ENCODE peak calls at places on chromosomes 12 and 14, in six cellular contexts. K, Y, A, G, M and Z are unnamed samples.

GRCh38 chr14:93765032-93765626 is 23.2 kb downstream of the PRIMA1 start:
- DNase-seq in K (no peak), A (no peak), G (no peak), M (no peak), Y (no peak), Z (no peak)

GRCh38 chr14:99148131-99148530 is 123.9 kb downstream of the BCL11B start:
- DNase-seq in Y (no peak), A (no peak), G (no peak), K (no peak), M (no peak), Z (no peak)

GRCh38 chr12:87848248-87848868 is 180.8 kb downstream of the C12orf50 start:
- DNase-seq in A (no peak), G (no peak), Y (peak; percentile 19), M (no peak), K (peak; percentile 22), Z (no peak)

GRCh38 chr12:91326043-91327027 is 143.7 kb upstream of the DCN start:
- DNase-seq in Y (peak; percentile 63), G (peak; percentile 50), A (peak; percentile 8), M (no peak), K (peak; percentile 43), Z (peak; percentile 34)

GRCh38 chr14:26887842-26888241 is 290.0 kb upstream of the NOVA1 start:
- DNase-seq in A (no peak), Y (no peak), G (no peak), K (no peak), M (peak; percentile 44), Z (no peak)

GRCh38 chr14:28671425-28671824 is 95.2 kb upstream of the FOXG1 start:
- DNase-seq in M (no peak), Y (no peak), K (peak; percentile 32), G (no peak), A (no peak), Z (no peak)

GRCh38 chr12:75994069-75994740 is 37.4 kb downstream of the PHLDA1 start:
- DNase-seq in A (no peak), G (no peak), K (no peak), Y (no peak), M (no peak), Z (no peak)

GRCh38 chr14:32896979-32897723 is 41.5 kb upstream of the NPAS3 start:
- DNase-seq in Y (no peak), M (no peak), K (peak; percentile 16), G (no peak), A (no peak), Z (no peak)

GRCh38 chr14:69699743-69700309 is 67.1 kb upstream of the SRSF5 start:
- DNase-seq in G (no peak), Y (no peak), K (no peak), M (no peak), A (no peak), Z (no peak)

GRCh38 chr12:98741615-98742265 is 96.7 kb downstream of the APAF1 start:
- DNase-seq in K (no peak), A (no peak), M (no peak), Y (peak; percentile 50), G (no peak), Z (no peak)

GRCh38 chr14:99118046-99118721 is 153.8 kb downstream of the BCL11B start:
- DNase-seq in Y (peak; percentile 33), A (no peak), G (peak; percentile 26), K (no peak), M (no peak), Z (no peak)

GRCh38 chr14:37047996-37048395 is 124.4 kb downstream of the SLC25A21 start:
- DNase-seq in M (no peak), K (no peak), A (no peak), G (no peak), Y (no peak), Z (no peak)

GRCh38 chr14:35534884-35535793 is 1.2 kb downstream of the INSM2 start:
- DNase-seq in G (peak; percentile 60), K (peak; percentile 72), M (peak; percentile 76), Y (peak; percentile 91), A (peak; percentile 40), Z (peak; percentile 83)

GRCh38 chr14:105894125-105894977 is 368.0 kb downstream of the TMEM121 start:
- DNase-seq in M (peak; percentile 27), K (no peak), Y (no peak), G (no peak), A (no peak), Z (no peak)

GRCh38 chr14:36556811-36557433 is 25.5 kb downstream of the NKX2-8 start:
- DNase-seq in M (no peak), G (no peak), Y (peak; percentile 41), K (peak; percentile 67), A (no peak), Z (no peak)

GRCh38 chr14:20630340-20631022 is 11.0 kb downstream of the OR6S1 start:
- DNase-seq in Y (peak; percentile 46), M (no peak), K (no peak), G (no peak), A (no peak), Z (no peak)

GRCh38 chr12:6285063-6285477 is 25.4 kb upstream of the PLEKHG6 start:
- DNase-seq in M (peak; percentile 69), A (peak; percentile 45), G (peak; percentile 64), K (peak; percentile 85), Y (peak; percentile 76), Z (peak; percentile 79)

GRCh38 chr14:67722293-67722692 is 20.6 kb downstream of the RDH12 start:
- DNase-seq in K (no peak), Y (peak; percentile 11), A (no peak), M (peak; percentile 79), G (no peak), Z (no peak)

GRCh38 chr14:72089625-72090024 is 157.4 kb downstream of the RGS6 start:
- DNase-seq in Y (no peak), A (no peak), K (no peak), G (no peak), M (no peak), Z (no peak)

GRCh38 chr12:79407671-79408622 is 282.8 kb downstream of the PAWR start:
- DNase-seq in G (peak; percentile 38), M (no peak), A (no peak), K (peak; percentile 48), Y (peak; percentile 43), Z (peak; percentile 39)

GRCh38 chr12:131491887-131492490 is 218.9 kb upstream of the SFSWAP start:
- DNase-seq in K (no peak), M (no peak), A (no peak), G (no peak), Y (no peak), Z (no peak)

GRCh38 chr14:97349946-97350345 is 552.8 kb downstream of the VRK1 start:
- DNase-seq in A (no peak), G (no peak), K (no peak), M (no peak), Y (no peak), Z (no peak)

GRCh38 chr14:30999038-30999773 is 26.2 kb upstream of the AP4S1 start:
- DNase-seq in A (no peak), G (no peak), K (no peak), Y (no peak), M (no peak), Z (no peak)

GRCh38 chr14:55553791-55554190 is 26.2 kb upstream of the KTN1 start:
- DNase-seq in A (no peak), K (no peak), G (no peak), Y (no peak), M (no peak), Z (no peak)

GRCh38 chr12:114152890-114153289 is 186.8 kb upstream of the RBM19 start:
- DNase-seq in G (no peak), Y (no peak), M (no peak), A (no peak), K (no peak), Z (no peak)

DNA sequence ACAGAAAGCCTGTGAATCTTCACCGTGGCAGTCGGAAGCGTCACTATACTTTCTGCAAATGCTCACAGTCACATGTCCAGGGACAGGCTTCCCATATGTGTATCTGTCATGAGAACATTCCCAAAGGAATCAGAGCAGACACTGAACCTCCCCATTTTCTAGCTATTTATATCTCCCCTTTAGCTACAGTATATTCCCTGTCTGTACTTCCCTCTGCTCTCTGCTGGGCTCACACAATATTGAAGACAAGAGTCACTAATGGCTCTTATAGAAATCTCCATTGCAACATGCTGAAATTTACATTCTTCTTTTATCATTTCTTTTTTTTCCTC is 8.2 kb downstream of the A2M start:
- DNase-seq in M (no peak), G (no peak), Y (no peak), K (no peak), A (no peak), Z (no peak)
- TF ChIP-seq CTCF in M (no peak), G (no peak), Y (no peak), K (no peak), A (no peak), Z (no peak)

GRCh38 chr12:42023733-42024494 is 120.8 kb downstream of the GXYLT1 start:
- DNase-seq in G (peak; percentile 74), A (peak; percentile 58), M (peak; percentile 87), K (peak; percentile 66), Y (peak; percentile 88), Z (peak; percentile 82)
- TF ChIP-seq CTCF in G (peak; percentile 71), A (peak; percentile 90), M (peak; percentile 96), K (peak; percentile 91), Y (peak; percentile 90), Z (peak; percentile 96)

DNA sequence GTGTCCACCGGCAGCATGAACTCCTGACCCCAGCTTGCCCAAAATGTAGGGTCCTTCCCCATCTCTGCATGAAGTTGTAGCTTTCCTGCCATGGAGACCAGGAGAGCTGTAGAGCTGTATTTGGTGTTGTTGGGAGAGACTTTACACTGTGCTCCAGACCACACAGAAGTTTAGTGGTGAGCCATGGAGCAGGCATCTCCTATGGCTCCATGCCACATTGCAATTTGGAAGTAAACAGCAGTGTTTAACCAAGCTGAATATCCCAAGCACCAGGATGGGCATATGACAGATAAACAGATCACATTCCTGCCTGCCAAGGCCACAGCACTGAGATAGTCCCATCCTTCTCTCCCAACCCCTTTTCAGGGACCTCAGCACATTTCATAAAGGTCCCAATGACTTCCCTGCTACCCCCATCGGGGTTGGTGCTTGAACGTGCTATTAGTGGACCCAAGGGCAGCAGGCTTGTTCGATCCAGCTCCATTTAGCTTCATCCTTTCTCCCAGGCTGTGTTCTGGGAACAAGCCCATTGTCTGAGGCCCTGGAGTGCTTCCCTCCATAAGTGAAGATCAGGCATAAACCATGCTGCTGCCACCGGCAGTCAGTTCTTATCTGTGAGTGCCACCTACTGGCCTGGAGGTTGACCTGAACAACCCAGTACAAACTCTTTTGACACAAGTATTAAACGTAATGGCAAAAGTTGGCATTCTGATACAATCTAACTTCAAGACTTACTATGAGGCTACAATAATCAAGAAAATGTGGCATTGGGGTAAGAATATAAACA is 172.3 kb upstream of the ATXN7L3B start:
- DNase-seq in K (peak; percentile 24), G (no peak), M (no peak), Y (peak; percentile 7), A (no peak), Z (no peak)
- TF ChIP-seq CTCF in K (peak; percentile 43), G (no peak), M (no peak), Y (no peak), A (no peak), Z (peak; percentile 50)

DNA sequence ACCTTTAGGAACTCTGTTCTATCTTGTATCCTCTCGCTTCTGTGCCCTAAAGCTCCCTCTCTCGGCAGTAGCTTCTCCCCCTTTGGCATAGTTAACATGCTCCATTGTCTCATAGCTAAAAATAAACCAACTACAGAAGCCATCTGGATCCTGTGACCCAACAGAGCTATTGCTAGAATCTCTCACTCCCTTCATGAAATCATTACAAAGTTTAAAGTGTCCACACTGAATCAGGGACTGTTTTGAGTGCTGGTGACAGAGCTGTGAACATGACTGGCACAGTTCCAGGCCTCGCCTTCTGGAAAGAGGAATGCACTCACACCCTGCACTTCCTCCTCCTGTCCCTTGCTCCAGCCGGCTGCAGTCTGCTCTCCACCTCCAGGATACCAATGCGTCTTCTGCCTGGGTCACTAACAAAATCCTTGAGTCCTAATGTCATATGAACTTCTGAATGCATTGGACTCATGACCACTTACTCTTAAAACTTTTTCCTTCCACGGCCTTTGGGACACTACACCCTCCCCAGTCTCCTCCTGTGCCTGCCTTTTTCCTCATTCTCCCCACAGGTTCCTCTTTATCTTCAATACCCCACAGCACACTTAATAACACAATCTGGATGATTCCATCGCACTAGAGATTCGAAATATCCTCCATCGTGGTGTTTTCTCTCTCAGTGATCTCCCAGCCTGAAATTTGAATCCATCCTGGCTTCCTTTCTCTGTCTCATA is 13.2 kb downstream of the PLBD1 start:
- DNase-seq in K (peak; percentile 15), A (no peak), G (peak; percentile 87), M (peak; percentile 94), Y (no peak), Z (no peak)
- TF ChIP-seq CTCF in K (no peak), A (no peak), G (no peak), M (peak; percentile 19), Y (no peak), Z (no peak)